ENCODE peak calls at places on chromosomes 4 and X, in four cellular contexts. G, F, W and A are unnamed samples.

GRCh38 chr4:508675-509373 is 9.8 kb downstream of the PIGG start:
- DNase-seq in G (no peak), F (no peak), W (no peak), A (no peak)

GRCh38 chr4:155866177-155866576 is at the start of gene ASIC5:
- DNase-seq in G (no peak), F (no peak), W (no peak), A (no peak)

GRCh38 chr4:6408263-6408662 is 64.2 kb downstream of the PPP2R2C start:
- DNase-seq in G (no peak), F (no peak), W (peak), A (peak)

GRCh38 chrX:124726881-124727280 is 380.5 kb downstream of the SH2D1A start:
- DNase-seq in G (no peak), F (no peak), W (no peak), A (no peak)

GRCh38 chrX:10112510-10112909 is 44.3 kb upstream of the CLCN4 start:
- DNase-seq in G (no peak), F (no peak), W (no peak), A (no peak)

GRCh38 chrX:40663880-40664630 is 16.7 kb upstream of the CXorf38 start:
- DNase-seq in G (peak), F (no peak), W (no peak), A (peak)

GRCh38 chr4:101954975-101955678 is 164.6 kb downstream of the BANK1 start:
- DNase-seq in G (no peak), F (no peak), W (peak), A (no peak)

GRCh38 chr4:1169691-1170096 is 2.7 kb downstream of the SPON2 start:
- DNase-seq in G (no peak), F (peak), W (no peak), A (peak)

GRCh38 chrX:1390621-1391369 is 1.1 kb downstream of the SLC25A6 start:
- DNase-seq in G (no peak), F (peak), W (no peak), A (peak)

GRCh38 chrX:39645059-39645895 is 452.5 kb downstream of the BCOR start:
- DNase-seq in G (peak), F (peak), W (no peak), A (no peak)

GRCh38 chrX:132266583-132267355 is 47.5 kb upstream of the RAP2C start:
- DNase-seq in G (peak), F (no peak), W (no peak), A (no peak)

GRCh38 chr4:59247032-59247431 is 1953.1 kb upstream of the ADGRL3 start:
- DNase-seq in G (no peak), F (no peak), W (peak), A (no peak)

GRCh38 chr4:124203613-124204284 is 508.8 kb downstream of the ANKRD50 start:
- DNase-seq in G (peak), F (no peak), W (no peak), A (no peak)

GRCh38 chr4:77500801-77501200 is 104.8 kb upstream of the CXCL13 start:
- DNase-seq in G (no peak), F (no peak), W (no peak), A (no peak)

GRCh38 chr4:7007944-7008343 is 35.2 kb upstream of the TADA2B start:
- DNase-seq in G (peak), F (peak), W (no peak), A (peak)

GRCh38 chr4:3111461-3111860 is 37.0 kb downstream of the HTT start:
- DNase-seq in G (peak), F (no peak), W (peak), A (peak)

GRCh38 chrX:1592128-1592862 is 891 bp downstream of the AKAP17A start:
- DNase-seq in G (peak), F (peak), W (peak), A (peak)

GRCh38 chr4:11724731-11725130 is 296.0 kb upstream of the HS3ST1 start:
- DNase-seq in G (peak), F (no peak), W (no peak), A (no peak)

GRCh38 chr4:11529625-11530201 is 101.0 kb upstream of the HS3ST1 start:
- DNase-seq in G (peak), F (no peak), W (no peak), A (no peak)

GRCh38 chr4:24896977-24897376 is 15.9 kb downstream of the CCDC149 start:
- DNase-seq in G (no peak), F (no peak), W (no peak), A (peak)

GRCh38 chr4:114458728-114459127 is 139.9 kb upstream of the UGT8 start:
- DNase-seq in G (no peak), F (no peak), W (no peak), A (no peak)
- H3K27ac ChIP-seq in G (no peak), F (no peak), W (no peak), A (no peak)

GRCh38 chr4:150541681-150542080 is 40.3 kb upstream of the MAB21L2 start:
- DNase-seq in G (no peak), F (no peak), W (no peak), A (no peak)
- H3K9ac ChIP-seq in G (no peak), F (no peak), W (no peak), A (no peak)

DNA sequence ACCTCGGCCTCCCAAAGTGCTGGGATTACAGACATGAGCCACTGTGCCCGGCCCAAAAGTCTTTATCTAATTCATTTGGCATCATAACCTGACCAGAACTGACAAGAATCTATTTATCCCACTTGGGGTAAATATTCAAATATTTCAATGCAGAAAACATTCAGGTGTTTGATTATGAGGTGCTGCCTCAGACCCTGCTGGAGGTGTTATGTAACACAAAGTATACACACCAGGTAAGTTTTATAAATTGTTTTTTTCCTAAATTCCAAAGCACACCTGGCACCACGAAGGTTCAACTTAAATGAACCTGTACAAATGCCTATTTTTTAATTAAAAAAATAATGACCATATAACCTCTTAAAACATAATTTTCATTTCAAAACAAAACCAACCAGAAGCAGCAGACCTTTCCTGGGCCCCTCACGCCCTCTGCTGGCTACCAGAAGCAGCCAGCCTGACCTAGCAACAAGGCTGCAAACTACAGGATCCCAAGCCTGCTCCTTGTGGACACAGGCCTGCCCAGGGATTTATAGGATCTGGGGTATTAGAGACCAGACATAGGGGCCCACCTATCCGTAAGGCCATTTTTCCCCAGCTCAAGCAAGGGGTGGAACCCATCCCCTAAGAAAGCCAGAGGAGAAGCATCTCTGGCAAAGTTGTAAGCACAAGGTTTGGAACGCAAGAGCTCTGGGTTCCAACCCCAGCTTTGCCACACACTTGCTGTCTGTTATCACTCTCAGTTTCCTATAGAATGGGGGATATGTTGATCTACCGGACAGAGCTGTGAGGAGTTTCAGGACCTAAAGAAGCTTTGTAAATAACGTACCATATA is 11.7 kb downstream of the OTUD5 start:
- DNase-seq in G (peak), F (peak), W (peak), A (peak)
- H3K27ac ChIP-seq in G (no peak), F (no peak), W (no peak), A (no peak)

DNA sequence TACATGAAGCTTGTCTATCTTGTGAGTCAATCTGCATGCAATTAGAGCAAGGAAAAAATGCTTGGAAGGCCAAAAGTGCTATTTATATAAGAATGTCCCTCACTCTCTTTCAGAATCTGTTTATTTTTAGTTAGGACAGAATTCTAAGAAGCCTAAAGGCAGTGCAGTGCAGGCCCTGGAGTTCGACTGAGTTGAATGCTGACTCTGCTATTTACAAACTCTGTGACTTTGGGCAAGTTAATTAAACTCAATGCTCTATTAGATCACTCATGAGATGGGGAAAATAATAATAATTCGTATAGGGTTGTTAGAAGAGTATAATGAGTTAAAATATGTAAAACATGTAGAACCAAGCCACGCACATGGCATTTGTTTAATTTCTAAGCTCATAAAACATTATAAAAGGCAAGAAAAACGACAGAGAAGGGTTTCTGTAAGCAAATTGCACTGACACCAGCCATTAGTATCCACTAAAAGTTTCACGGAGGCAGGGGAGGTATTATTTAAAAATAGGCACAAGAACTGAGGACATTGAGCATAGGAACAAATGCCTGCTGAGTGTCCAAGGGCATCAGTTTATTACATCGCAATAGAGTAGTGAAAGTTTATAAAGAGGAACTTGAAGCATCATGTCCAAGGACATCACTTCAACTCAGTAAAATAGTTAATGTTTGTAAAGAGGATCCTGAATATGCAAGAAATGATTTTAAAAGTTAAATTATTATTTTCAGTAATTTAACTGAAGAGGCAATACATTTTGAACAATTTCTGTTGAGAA is 115.0 kb upstream of the INPP4B start:
- DNase-seq in G (no peak), F (no peak), W (no peak), A (no peak)
- H3K9ac ChIP-seq in G (no peak), F (no peak), W (no peak), A (no peak)

GRCh38 chr4:89110541-89110985 is 770 bp upstream of the TIGD2 start:
- DNase-seq in G (no peak), F (no peak), W (no peak), A (peak)

GRCh38 chr4:89110986-89111832 is at the start of gene TIGD2:
- DNase-seq in G (peak), F (peak), W (peak), A (peak)

GRCh38 chr4:89109841-89110540 is 1.3 kb upstream of the TIGD2 start:
- DNase-seq in G (no peak), F (no peak), W (no peak), A (no peak)

GRCh38 chr4:89113415-89113814 is 2.1 kb downstream of the TIGD2 start:
- DNase-seq in G (no peak), F (no peak), W (peak), A (no peak)

GRCh38 chr4:89111833-89112563 is 665 bp downstream of the TIGD2 start:
- DNase-seq in G (peak), F (no peak), W (peak), A (no peak)
- H3K27ac ChIP-seq in G (peak), F (peak), W (no peak), A (no peak)

DNA sequence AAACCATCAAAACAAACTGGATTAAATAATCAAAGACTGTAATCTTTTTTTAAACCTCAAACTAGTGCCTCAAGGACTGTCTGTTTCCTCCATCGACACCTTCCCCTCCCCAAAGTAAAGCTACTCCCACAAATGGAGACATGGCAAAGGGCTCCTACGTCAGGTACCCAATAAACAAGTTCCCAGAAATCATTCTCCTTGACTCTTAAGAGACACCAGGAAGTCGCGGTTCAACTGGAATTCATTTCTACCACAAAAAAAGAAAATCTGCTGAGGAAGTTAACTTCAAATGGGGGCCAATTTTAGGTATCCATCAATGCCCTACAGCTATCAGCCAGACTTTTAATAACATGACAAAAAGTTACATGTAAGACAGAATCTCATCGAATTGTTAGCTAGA is 2.5 kb downstream of the RPS4X start:
- DNase-seq in G (no peak), F (no peak), W (no peak), A (no peak)
- H3K9ac ChIP-seq in G (no peak), F (no peak), W (no peak), A (no peak)